ENCODE peak calls at places on chromosomes 4 and X, in eight cellular contexts. U is cardiac muscle cell, E is IMR-90, Q is thoracic aorta, O is fibroblast of lung, X is astrocyte, I is PC-3, G is fibroblast of mammary gland. F is an unnamed sample.
A peak's percentile ranks its signal among the peaks of the same experiment; 100 is the strongest.

GRCh38 chr4:84939111-84939510 is 27.4 kb downstream of the WDFY3 start:
- DNase-seq in U (no peak), E (no peak), Q (no peak), O (no peak), X (no peak), I (no peak), G (no peak), F (peak; percentile 31)

GRCh38 chr4:38030023-38030422 is 69.8 kb downstream of the PTTG2 start:
- DNase-seq in U (no peak), E (peak; percentile 82), Q (no peak), O (peak; percentile 72), X (peak; percentile 61), I (no peak), G (peak; percentile 90), F (peak; percentile 49)

GRCh38 chr4:103375278-103375677 is 177.1 kb upstream of the CENPE start:
- DNase-seq in U (peak; percentile 23), E (peak; percentile 0), Q (no peak), O (peak; percentile 76), X (peak; percentile 65), I (peak; percentile 49), G (peak; percentile 69), F (peak; percentile 2)

GRCh38 chrX:13023526-13024469 is 20.6 kb downstream of the FAM9C start:
- DNase-seq in U (no peak), E (no peak), Q (no peak), O (no peak), X (no peak), I (no peak), G (no peak), F (no peak)

GRCh38 chr4:113457886-113458285 is 303.7 kb downstream of the CAMK2D start:
- DNase-seq in U (no peak), E (peak; percentile 65), Q (no peak), O (peak; percentile 38), X (no peak), I (no peak), G (no peak), F (no peak)

GRCh38 chr4:76679691-76680090 is 218.3 kb downstream of the SOWAHB start:
- DNase-seq in U (no peak), E (no peak), Q (no peak), O (no peak), X (no peak), I (no peak), G (no peak), F (no peak)

GRCh38 chr4:149211961-149212360 is 603.7 kb downstream of the IQCM start:
- DNase-seq in U (no peak), E (peak; percentile 34), Q (no peak), O (peak; percentile 58), X (peak; percentile 60), I (no peak), G (no peak), F (no peak)

GRCh38 chr4:115841873-115842272 is 728.5 kb upstream of the NDST4 start:
- DNase-seq in U (no peak), E (no peak), Q (no peak), O (no peak), X (no peak), I (peak; percentile 75), G (no peak), F (no peak)

GRCh38 chrX:13463608-13464007 is 105.8 kb upstream of the EGFL6 start:
- DNase-seq in U (peak; percentile 85), E (peak; percentile 98), Q (peak; percentile 13), O (peak; percentile 93), X (peak; percentile 93), I (peak; percentile 49), G (peak; percentile 97), F (peak; percentile 94)

GRCh38 chrX:19382500-19383145 is 38.9 kb downstream of the PDHA1 start:
- DNase-seq in U (peak; percentile 50), E (peak; percentile 32), Q (no peak), O (peak; percentile 8), X (no peak), I (peak; percentile 68), G (peak; percentile 33), F (no peak)

GRCh38 chr4:61406677-61407076 is 206.6 kb downstream of the ADGRL3 start:
- DNase-seq in U (no peak), E (no peak), Q (no peak), O (peak; percentile 12), X (peak; percentile 10), I (peak; percentile 67), G (no peak), F (no peak)

GRCh38 chr4:154616731-154617130 is 4.3 kb upstream of the FGG start:
- DNase-seq in U (no peak), E (no peak), Q (no peak), O (no peak), X (no peak), I (no peak), G (no peak), F (no peak)

GRCh38 chr4:1365271-1366178 is 18.5 kb downstream of the UVSSA start:
- DNase-seq in U (no peak), E (no peak), Q (no peak), O (no peak), X (no peak), I (no peak), G (no peak), F (no peak)

GRCh38 chr4:182880387-182881356 is 36.5 kb downstream of the DCTD start:
- DNase-seq in U (peak; percentile 59), E (peak; percentile 11), Q (no peak), O (peak; percentile 64), X (peak; percentile 50), I (peak; percentile 36), G (peak; percentile 17), F (no peak)

GRCh38 chr4:2261110-2261852 is 628 bp downstream of the MXD4 start:
- DNase-seq in U (peak; percentile 55), E (peak; percentile 34), Q (no peak), O (peak; percentile 33), X (peak; percentile 8), I (peak; percentile 37), G (peak; percentile 39), F (peak; percentile 50)

GRCh38 chr4:10204401-10205058 is 87.9 kb upstream of the WDR1 start:
- DNase-seq in U (peak; percentile 30), E (no peak), Q (no peak), O (no peak), X (no peak), I (no peak), G (peak; percentile 29), F (peak; percentile 1)

GRCh38 chr4:149584703-149585102 is 230.9 kb downstream of the IQCM start:
- DNase-seq in U (no peak), E (no peak), Q (no peak), O (peak; percentile 75), X (peak; percentile 61), I (no peak), G (no peak), F (no peak)

GRCh38 chr4:67104145-67104544 is 441.2 kb downstream of the CENPC start:
- DNase-seq in U (no peak), E (no peak), Q (no peak), O (no peak), X (no peak), I (no peak), G (no peak), F (no peak)

GRCh38 chrX:124228849-124229248 is 103.6 kb upstream of the TEX13D start:
- DNase-seq in U (no peak), E (no peak), Q (no peak), O (no peak), X (no peak), I (no peak), G (no peak), F (no peak)

GRCh38 chrX:20267924-20268701 is 1.4 kb upstream of the RPS6KA3 start:
- DNase-seq in U (peak; percentile 63), E (no peak), Q (peak; percentile 3), O (peak; percentile 31), X (peak; percentile 16), I (no peak), G (no peak), F (peak; percentile 57)

DNA sequence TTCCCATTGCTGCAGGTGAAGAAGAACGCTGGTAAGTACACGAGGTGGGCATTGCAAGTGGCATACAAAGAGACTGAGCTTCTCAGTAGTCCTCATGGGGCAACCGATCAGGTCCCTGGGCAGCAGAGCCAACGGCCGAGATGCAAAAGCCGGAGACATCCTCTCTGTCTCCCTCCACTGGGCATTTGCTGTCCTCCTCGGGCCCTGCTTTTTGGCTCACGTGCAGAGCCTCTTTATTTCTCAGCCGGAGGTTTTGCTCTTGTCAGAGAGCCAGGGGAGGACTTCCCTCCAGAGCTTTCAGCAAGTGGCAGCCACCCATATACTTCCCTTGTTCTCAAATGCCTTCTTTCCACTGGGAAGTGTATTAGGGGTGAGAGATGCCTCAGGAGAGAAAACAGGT is 18.0 kb downstream of the STARD8 start:
- DNase-seq in U (no peak), E (no peak), Q (no peak), O (no peak), X (no peak), I (no peak), G (no peak), F (no peak)
- TF ChIP-seq CTCF in U (peak; percentile 43), E (no peak), Q (no peak), O (peak; percentile 15), X (no peak), I (no peak), G (no peak), F (no peak)

GRCh38 chrX:39774804-39775112 is 323.0 kb downstream of the BCOR start:
- DNase-seq in U (no peak), E (no peak), Q (no peak), O (no peak), X (no peak), I (no peak), G (no peak), F (no peak)
- H3K4me3 ChIP-seq in U (no peak overlapping the region), E (no peak overlapping the region), Q (no peak overlapping the region), O (no peak overlapping the region), X (no peak overlapping the region), I (no peak overlapping the region), G (no peak overlapping the region), F (no peak overlapping the region)

GRCh38 chrX:30065226-30065625 is 150.1 kb upstream of the MAGEB2 start:
- DNase-seq in U (peak; percentile 38), E (peak; percentile 52), Q (no peak), O (peak; percentile 65), X (peak; percentile 55), I (peak; percentile 27), G (no peak), F (no peak)

GRCh38 chrX:30060718-30061117 is 154.6 kb upstream of the MAGEB2 start:
- DNase-seq in U (peak; percentile 23), E (peak; percentile 21), Q (no peak), O (peak; percentile 6), X (no peak), I (peak; percentile 47), G (peak; percentile 8), F (peak; percentile 0)
- TF ChIP-seq CTCF in U (peak; percentile 51), E (peak; percentile 52), Q (no peak), O (peak; percentile 53), X (peak; percentile 23), I (peak; percentile 67), G (peak; percentile 46), F (peak; percentile 24)

GRCh38 chrX:127037179-127037578 is 217.7 kb downstream of the PRR32 start:
- DNase-seq in U (no peak), E (no peak), Q (no peak), O (no peak), X (no peak), I (peak; percentile 9), G (no peak), F (no peak)
- H3K4me3 ChIP-seq in U (no peak overlapping the region), E (no peak overlapping the region), Q (no peak overlapping the region), O (no peak overlapping the region), X (no peak overlapping the region), I (no peak overlapping the region), G (no peak overlapping the region), F (no peak overlapping the region)

DNA sequence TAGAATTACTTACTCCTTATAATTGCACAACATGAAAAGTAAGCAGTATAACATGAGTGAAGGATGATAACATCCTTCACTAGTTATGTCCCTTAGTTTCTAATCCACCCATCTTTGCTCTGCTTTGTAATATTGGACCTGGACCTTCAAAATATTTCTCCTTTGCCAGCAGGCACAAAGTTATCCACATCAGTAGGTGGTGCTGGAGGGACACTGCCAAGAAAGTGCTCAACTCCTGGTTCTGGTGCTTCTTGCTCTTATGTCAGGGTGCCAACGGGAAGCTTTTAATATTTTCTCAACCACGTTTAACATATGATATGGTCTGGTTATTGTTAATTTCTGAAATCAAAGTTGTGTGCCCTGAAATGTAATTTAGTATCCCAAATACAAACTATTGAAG is 49.1 kb downstream of the TMEM165 start:
- DNase-seq in U (peak; percentile 42), E (peak; percentile 51), Q (no peak), O (peak; percentile 49), X (peak; percentile 36), I (peak; percentile 67), G (peak; percentile 61), F (peak; percentile 41)
- TF ChIP-seq CTCF in U (peak; percentile 38), E (peak; percentile 55), Q (no peak), O (peak; percentile 59), X (peak; percentile 29), I (peak; percentile 77), G (peak; percentile 49), F (peak; percentile 40)

F was measured in foreskin fibroblast.